ENCODE peak calls at places on chromosomes 11 and 22, in seven cellular contexts. O, I, T, U, H, F and A are unnamed samples.

GRCh38 chr22:47783433-47784366 is 1021.2 kb downstream of the TBC1D22A start:
- DNase-seq in O (no peak), I (no peak), T (no peak), U (no peak), H (no peak), F (no peak), A (no peak)

GRCh38 chr11:128653828-128654231 is 40.0 kb upstream of the FLI1 start:
- DNase-seq in O (no peak), I (no peak), T (no peak), U (no peak), H (no peak), F (peak), A (peak)

GRCh38 chr11:107898270-107898669 is 30.0 kb upstream of the RAB39A start:
- DNase-seq in O (no peak), I (no peak), T (no peak), U (no peak), H (no peak), F (peak), A (no peak)

GRCh38 chr11:125954945-125955640 is 9.2 kb downstream of the VSIG10L2 start:
- DNase-seq in O (no peak), I (no peak), T (no peak), U (no peak), H (no peak), F (no peak), A (no peak)

GRCh38 chr11:19768197-19768596 is 55.6 kb downstream of the NAV2 start:
- DNase-seq in O (no peak), I (no peak), T (no peak), U (no peak), H (no peak), F (no peak), A (no peak)

GRCh38 chr11:120746836-120747609 is 235.5 kb downstream of the GRIK4 start:
- DNase-seq in O (no peak), I (peak), T (no peak), U (no peak), H (no peak), F (peak), A (no peak)

GRCh38 chr22:42939941-42940653 is 74.9 kb downstream of the PACSIN2 start:
- DNase-seq in O (no peak), I (peak), T (no peak), U (no peak), H (no peak), F (peak), A (peak)

GRCh38 chr22:47125603-47126002 is 363.2 kb downstream of the TBC1D22A start:
- DNase-seq in O (no peak), I (no peak), T (no peak), U (no peak), H (no peak), F (no peak), A (no peak)

GRCh38 chr11:103395612-103396011 is 286.4 kb downstream of the DYNC2H1 start:
- DNase-seq in O (no peak), I (no peak), T (no peak), U (no peak), H (no peak), F (peak), A (no peak)

GRCh38 chr11:12942157-12942556 is 67.0 kb upstream of the RASSF10 start:
- DNase-seq in O (no peak), I (no peak), T (no peak), U (no peak), H (no peak), F (no peak), A (no peak)

GRCh38 chr11:1277936-1278512 is 31.4 kb downstream of the TOLLIP start:
- DNase-seq in O (no peak), I (no peak), T (no peak), U (no peak), H (no peak), F (no peak), A (no peak)

GRCh38 chr11:20601221-20601914 is 2.0 kb downstream of the SLC6A5 start:
- DNase-seq in O (no peak), I (no peak), T (no peak), U (no peak), H (no peak), F (no peak), A (no peak)

GRCh38 chr11:2537896-2538855 is 93.4 kb downstream of the KCNQ1 start:
- DNase-seq in O (no peak), I (no peak), T (no peak), U (no peak), H (no peak), F (no peak), A (peak)

GRCh38 chr11:78334109-78334508 is 83.5 kb downstream of the GAB2 start:
- DNase-seq in O (no peak), I (no peak), T (no peak), U (no peak), H (no peak), F (no peak), A (no peak)

GRCh38 chr11:32034680-32035079 is 56.2 kb upstream of the RCN1 start:
- DNase-seq in O (no peak), I (no peak), T (no peak), U (no peak), H (no peak), F (peak), A (no peak)

GRCh38 chr22:47090591-47091240 is 328.3 kb downstream of the TBC1D22A start:
- DNase-seq in O (no peak), I (peak), T (no peak), U (no peak), H (peak), F (peak), A (no peak)

GRCh38 chr11:4038973-4039372 is 55.6 kb upstream of the RRM1 start:
- DNase-seq in O (no peak), I (no peak), T (no peak), U (no peak), H (no peak), F (peak), A (no peak)

GRCh38 chr11:95884364-95884763 is 39.5 kb downstream of the MTMR2 start:
- DNase-seq in O (no peak), I (no peak), T (no peak), U (no peak), H (no peak), F (peak), A (no peak)

GRCh38 chr22:24107668-24108067 is 73.6 kb upstream of the SUSD2 start:
- DNase-seq in O (no peak), I (no peak), T (no peak), U (no peak), H (no peak), F (peak), A (peak)

GRCh38 chr22:32409977-32410376 is 2.1 kb downstream of the RTCB start:
- DNase-seq in O (no peak), I (no peak), T (no peak), U (no peak), H (no peak), F (no peak), A (peak)

GRCh38 chr11:60515144-60515855 is at the start of gene MS4A13:
- DNase-seq in O (no peak), I (no peak), T (no peak), U (no peak), H (no peak), F (no peak), A (no peak)

GRCh38 chr22:44522526-44523170 is 24.6 kb upstream of the RTL6 start:
- DNase-seq in O (no peak), I (no peak), T (no peak), U (no peak), H (no peak), F (no peak), A (no peak)